ENCODE peak calls at places on chromosomes 13 and 19, in seven cellular contexts. H is CD4-positive, alpha-beta T cell; R is HCT116; M is foreskin fibroblast; I is omental fat pad; X is tibial artery; S is dorsolateral prefrontal cortex. V is an unnamed sample.
A peak's percentile ranks its signal among the peaks of the same experiment; 100 is the strongest.

GRCh38 chr13:24063281-24063851 is 97.2 kb upstream of the SPATA13 start:
- DNase-seq in H (no peak), R (no peak), M (no peak), I (no peak), X (no peak), S (no peak), V (no peak)

GRCh38 chr13:98978280-98978679 is 416 bp upstream of the DOCK9 start:
- DNase-seq in H (no peak), R (peak; percentile 15), M (peak; percentile 80), I (no peak), X (no peak), S (no peak), V (no peak)

GRCh38 chr13:24984134-24984533 is 111.8 kb upstream of the PABPC3 start:
- DNase-seq in H (no peak), R (no peak), M (no peak), I (no peak), X (no peak), S (no peak), V (no peak)

GRCh38 chr19:33462112-33462726 is 59.4 kb downstream of the PEPD start:
- DNase-seq in H (no peak), R (no peak), M (no peak), I (no peak), X (peak; percentile 40), S (no peak), V (no peak)

GRCh38 chr13:24274452-24274971 is 34.9 kb upstream of the C1QTNF9 start:
- DNase-seq in H (peak; percentile 52), R (no peak), M (no peak), I (no peak), X (no peak), S (no peak), V (no peak)

GRCh38 chr13:27981006-27981708 is 7.3 kb downstream of the URAD start:
- DNase-seq in H (no peak), R (no peak), M (no peak), I (no peak), X (peak; percentile 28), S (no peak), V (no peak)

GRCh38 chr13:30346789-30347167 is 39.4 kb upstream of the KATNAL1 start:
- DNase-seq in H (no peak), R (no peak), M (no peak), I (no peak), X (no peak), S (no peak), V (no peak)

GRCh38 chr13:107999751-108000150 is 215.6 kb downstream of the LIG4 start:
- DNase-seq in H (no peak), R (no peak), M (no peak), I (no peak), X (no peak), S (no peak), V (no peak)

GRCh38 chr13:105735269-105735668 is 800.2 kb downstream of the EFNB2 start:
- DNase-seq in H (no peak), R (no peak), M (no peak), I (no peak), X (no peak), S (no peak), V (no peak)

GRCh38 chr13:46103037-46103436 is 1.8 kb downstream of the CPB2 start:
- DNase-seq in H (no peak), R (no peak), M (no peak), I (no peak), X (no peak), S (no peak), V (no peak)

GRCh38 chr19:13195678-13196077 is 45.5 kb downstream of the IER2 start:
- DNase-seq in H (peak; percentile 46), R (no peak), M (no peak), I (no peak), X (no peak), S (no peak), V (no peak)

GRCh38 chr13:90270231-90270630 is 1077.3 kb upstream of the MIR17HG start:
- DNase-seq in H (no peak), R (no peak), M (no peak), I (no peak), X (no peak), S (no peak), V (no peak)

DNA sequence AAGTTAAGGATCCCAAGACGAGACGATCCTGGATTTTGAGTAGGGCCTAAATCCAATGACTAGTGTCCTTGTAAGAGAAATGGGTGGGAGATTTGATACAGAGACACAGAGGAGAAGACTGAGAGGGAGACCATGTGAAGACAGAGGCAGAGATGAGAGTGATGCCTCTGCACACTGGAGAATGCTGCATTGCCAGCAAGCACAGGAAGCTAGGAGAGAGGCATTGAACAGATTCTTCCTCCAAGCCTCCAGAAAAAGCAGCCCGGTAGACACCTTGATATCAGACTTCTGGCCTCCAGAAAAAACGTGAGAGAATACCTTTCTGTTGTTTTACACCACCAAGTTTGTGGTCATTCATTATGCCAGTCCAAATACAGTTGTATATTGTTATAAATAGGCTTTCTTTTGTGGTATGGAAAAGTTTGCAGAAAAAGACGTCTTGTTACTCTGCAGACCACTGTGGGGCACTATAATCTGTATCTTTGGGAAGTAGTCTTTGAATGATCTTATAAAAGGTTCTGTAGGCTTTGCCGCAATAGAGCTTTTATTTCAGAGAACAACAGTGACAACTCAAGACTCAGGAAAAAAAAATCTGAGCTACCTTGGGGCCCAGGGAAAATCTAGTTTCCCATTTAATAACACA is 17.9 kb upstream of the RFC3 start:
- DNase-seq in H (no peak), R (peak; percentile 12), M (no peak), I (no peak), X (no peak), S (no peak), V (no peak)
- TF ChIP-seq CTCF in H (peak; percentile 54), R (peak; percentile 58), M (peak; percentile 39), I (no peak), X (no peak), S (peak; percentile 39), V (peak; percentile 39)

DNA sequence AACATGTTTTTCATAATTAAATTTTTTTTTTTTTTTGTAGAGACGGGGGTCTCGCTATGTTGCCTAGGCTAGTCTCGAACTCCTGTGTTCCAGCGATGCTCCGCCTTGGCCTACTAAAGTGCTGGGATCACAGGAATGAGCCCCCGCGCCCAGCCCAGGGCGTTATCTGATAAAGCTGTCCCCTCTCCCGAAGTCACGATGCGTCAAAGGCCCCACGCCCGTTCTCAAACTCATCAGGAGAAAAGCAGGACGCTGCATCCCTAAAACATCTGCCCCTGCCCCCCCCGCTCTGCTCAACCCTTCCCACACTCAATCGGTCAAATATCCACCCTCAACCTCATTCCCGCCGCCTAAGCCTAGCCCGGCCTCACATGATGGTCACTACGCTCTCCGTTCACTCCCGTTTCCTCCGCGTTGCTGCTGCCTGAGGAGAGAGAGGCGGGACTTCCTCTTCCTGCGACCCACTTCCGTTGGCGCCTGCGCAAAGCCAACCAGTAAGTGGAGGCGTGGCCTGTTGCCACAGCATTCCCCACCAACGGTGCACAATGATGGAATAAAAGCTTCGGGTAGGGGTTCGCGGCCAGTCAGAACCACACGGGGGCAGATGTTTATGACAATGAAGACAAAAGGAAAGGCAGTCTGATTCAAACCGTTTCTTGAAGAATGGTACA is at the start of gene SNRPD2:
- DNase-seq in H (peak; percentile 81), R (peak; percentile 86), M (peak; percentile 91), I (peak; percentile 83), X (peak; percentile 96), S (peak; percentile 96), V (peak; percentile 89)
- TF ChIP-seq CTCF in H (no peak), R (no peak), M (no peak), I (no peak), X (no peak), S (no peak), V (no peak)

DNA sequence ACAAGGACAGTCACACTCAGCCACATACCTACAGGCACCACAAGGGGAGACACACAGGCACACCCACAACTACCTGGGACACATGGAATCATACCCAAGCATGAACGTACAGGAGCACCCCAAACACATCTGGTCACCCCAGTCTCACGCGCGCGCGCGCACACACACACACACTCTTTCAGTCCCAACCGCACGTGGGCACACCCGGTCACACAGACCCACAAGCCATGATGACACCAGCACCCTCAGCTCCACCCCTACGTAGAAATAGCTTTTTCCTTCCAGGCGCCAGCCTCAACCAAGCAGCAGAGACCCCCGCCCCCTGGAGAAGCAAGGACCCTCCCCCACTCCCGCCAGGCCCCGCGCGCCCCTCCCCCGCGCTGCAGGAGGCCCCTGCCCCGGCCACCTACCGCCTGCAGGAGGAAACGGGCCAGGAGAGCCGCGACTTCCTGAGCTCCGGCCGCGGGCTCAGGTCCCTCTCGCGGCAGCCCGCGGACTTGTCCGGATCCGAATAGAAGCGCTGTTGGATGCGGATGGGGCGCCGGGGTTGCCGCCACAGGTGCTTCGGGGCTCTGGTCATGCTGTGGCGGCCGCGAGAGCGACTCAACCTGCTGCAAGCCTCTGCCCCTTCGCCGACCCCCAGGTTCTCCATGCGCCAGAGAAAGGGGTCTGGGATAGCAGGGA is 6.4 kb upstream of the PDE4C start:
- DNase-seq in H (no peak), R (no peak), M (no peak), I (no peak), X (no peak), S (no peak), V (no peak)
- TF ChIP-seq CTCF in H (no peak), R (no peak), M (no peak), I (no peak), X (no peak), S (no peak), V (peak; percentile 43)

DNA sequence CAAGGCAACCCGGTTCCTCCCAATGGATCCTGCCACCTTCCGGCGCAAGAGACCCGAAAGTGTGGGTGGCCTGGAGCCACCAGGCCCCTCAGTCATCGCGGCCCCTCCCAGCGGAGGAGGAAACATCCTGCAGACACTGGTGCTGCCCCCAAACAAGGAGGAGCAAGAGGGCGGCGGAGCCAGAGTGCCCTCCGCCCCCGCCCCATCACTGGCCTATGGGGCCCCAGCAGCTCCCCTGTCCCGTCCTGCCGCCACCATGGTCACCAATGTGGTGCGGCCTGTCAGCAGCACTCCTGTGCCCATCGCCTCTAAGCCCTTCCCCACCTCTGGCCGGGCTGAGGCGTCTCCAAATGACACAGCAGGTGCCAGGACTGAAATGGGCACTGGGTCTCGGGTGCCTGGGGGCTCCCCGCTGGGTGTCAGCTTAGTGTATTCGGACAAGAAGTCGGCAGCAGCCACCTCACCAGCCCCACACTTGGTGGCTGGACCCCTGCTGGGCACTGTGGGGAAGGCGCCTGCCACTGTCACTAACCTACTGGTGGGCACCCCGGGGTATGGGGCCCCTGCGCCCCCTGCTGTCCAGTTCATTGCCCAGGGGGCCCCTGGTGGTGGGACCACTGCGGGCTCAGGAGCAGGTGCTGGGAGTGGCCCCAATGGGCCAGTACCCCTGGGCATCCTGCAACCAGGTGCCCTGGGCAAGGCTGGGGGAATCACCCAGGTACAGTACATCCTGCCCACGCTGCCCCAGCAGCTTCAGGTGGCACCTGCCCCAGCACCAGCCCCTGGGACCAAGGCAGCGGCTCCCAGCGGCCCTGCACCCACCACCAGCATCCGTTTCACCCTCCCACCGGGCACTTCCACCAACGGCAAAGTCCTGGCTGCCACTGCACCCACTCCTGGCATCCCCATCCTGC is 11.2 kb upstream of the PRR19 start:
- DNase-seq in H (peak; percentile 37), R (no peak), M (no peak), I (no peak), X (no peak), S (no peak), V (peak; percentile 50)
- TF ChIP-seq CTCF in H (peak; percentile 56), R (peak; percentile 78), M (peak; percentile 51), I (no peak), X (peak; percentile 24), S (peak; percentile 16), V (peak; percentile 65)